ENCODE peak calls at places on chromosomes 3 and 15, in five cellular contexts. One of them, this sample, is unnamed.

GRCh38 chr3:126956866-126957650 is 25.9 kb upstream of the PLXNA1 start:
- DNase-seq in A549: no peak
- DNase-seq in type B pancreatic cell: no peak
- DNase-seq in PC-3: no peak
- DNase-seq in brain microvascular endothelial cell: no peak
- DNase-seq in this sample: no peak

GRCh38 chr3:4043867-4044575 is 244.8 kb downstream of the LRRN1 start:
- DNase-seq in A549: no peak
- DNase-seq in type B pancreatic cell: no peak
- DNase-seq in PC-3: no peak
- DNase-seq in brain microvascular endothelial cell: no peak
- DNase-seq in this sample: no peak

GRCh38 chr3:49533786-49534519 is 20.3 kb upstream of the BSN start:
- DNase-seq in A549: no peak
- DNase-seq in type B pancreatic cell: no peak
- DNase-seq in PC-3: no peak
- DNase-seq in brain microvascular endothelial cell: no peak
- DNase-seq in this sample: no peak

GRCh38 chr3:8523041-8523440 is 21.4 kb downstream of the LMCD1 start:
- DNase-seq in A549: no peak
- DNase-seq in type B pancreatic cell: no peak
- DNase-seq in PC-3: no peak
- DNase-seq in brain microvascular endothelial cell: no peak
- DNase-seq in this sample: no peak

GRCh38 chr15:33215941-33216872 is 21.7 kb upstream of the FMN1 start:
- DNase-seq in A549: peak
- DNase-seq in type B pancreatic cell: no peak
- DNase-seq in PC-3: peak
- DNase-seq in brain microvascular endothelial cell: peak
- DNase-seq in this sample: no peak

GRCh38 chr3:197024881-197025735 is 4.5 kb downstream of the MELTF start:
- DNase-seq in A549: no peak
- DNase-seq in type B pancreatic cell: no peak
- DNase-seq in PC-3: no peak
- DNase-seq in brain microvascular endothelial cell: no peak
- DNase-seq in this sample: no peak

GRCh38 chr3:154018100-154018696 is 103.0 kb upstream of the ARHGEF26 start:
- DNase-seq in A549: peak
- DNase-seq in type B pancreatic cell: no peak
- DNase-seq in PC-3: peak
- DNase-seq in brain microvascular endothelial cell: peak
- DNase-seq in this sample: no peak

GRCh38 chr15:80978685-80979084 is 10.9 kb downstream of the MESD start:
- DNase-seq in A549: no peak
- DNase-seq in type B pancreatic cell: no peak
- DNase-seq in PC-3: peak
- DNase-seq in brain microvascular endothelial cell: no peak
- DNase-seq in this sample: no peak

GRCh38 chr3:159252772-159253384 is 451.0 kb downstream of the MFSD1 start:
- DNase-seq in A549: peak
- DNase-seq in type B pancreatic cell: no peak
- DNase-seq in PC-3: peak
- DNase-seq in brain microvascular endothelial cell: peak
- DNase-seq in this sample: no peak

GRCh38 chr3:181721369-181721768 is 9.6 kb downstream of the SOX2 start:
- DNase-seq in A549: no peak
- DNase-seq in type B pancreatic cell: no peak
- DNase-seq in PC-3: no peak
- DNase-seq in brain microvascular endothelial cell: no peak
- DNase-seq in this sample: no peak

GRCh38 chr15:69346112-69346511 is 47.4 kb downstream of the PAQR5 start:
- DNase-seq in A549: no peak
- DNase-seq in type B pancreatic cell: no peak
- DNase-seq in PC-3: peak
- DNase-seq in brain microvascular endothelial cell: peak
- DNase-seq in this sample: no peak

GRCh38 chr3:193711165-193711485 is 118.1 kb downstream of the OPA1 start:
- DNase-seq in A549: no peak
- DNase-seq in type B pancreatic cell: no peak
- DNase-seq in PC-3: no peak
- DNase-seq in brain microvascular endothelial cell: no peak
- DNase-seq in this sample: no peak

GRCh38 chr15:24752354-24752753 is 76.8 kb downstream of the NPAP1 start:
- DNase-seq in A549: no peak
- DNase-seq in type B pancreatic cell: no peak
- DNase-seq in PC-3: no peak
- DNase-seq in brain microvascular endothelial cell: no peak
- DNase-seq in this sample: no peak

GRCh38 chr15:79972861-79973260 is 1.9 kb upstream of the BCL2A1 start:
- DNase-seq in A549: no peak
- DNase-seq in type B pancreatic cell: no peak
- DNase-seq in PC-3: no peak
- DNase-seq in brain microvascular endothelial cell: no peak
- DNase-seq in this sample: no peak

GRCh38 chr3:117651271-117651670 is 941.7 kb downstream of the TUSC7 start:
- DNase-seq in A549: no peak
- DNase-seq in type B pancreatic cell: no peak
- DNase-seq in PC-3: no peak
- DNase-seq in brain microvascular endothelial cell: no peak
- DNase-seq in this sample: no peak

GRCh38 chr3:150251654-150252053 is 156.4 kb upstream of the TSC22D2 start:
- DNase-seq in A549: no peak
- DNase-seq in type B pancreatic cell: no peak
- DNase-seq in PC-3: peak
- DNase-seq in brain microvascular endothelial cell: peak
- DNase-seq in this sample: no peak

GRCh38 chr3:43155464-43156121 is 49.7 kb upstream of the POMGNT2 start:
- DNase-seq in A549: peak
- DNase-seq in type B pancreatic cell: no peak
- DNase-seq in PC-3: peak
- DNase-seq in brain microvascular endothelial cell: peak
- DNase-seq in this sample: no peak

GRCh38 chr3:43152649-43153048 is 46.8 kb upstream of the POMGNT2 start:
- DNase-seq in A549: no peak
- DNase-seq in type B pancreatic cell: no peak
- DNase-seq in PC-3: no peak
- DNase-seq in brain microvascular endothelial cell: no peak
- DNase-seq in this sample: no peak

GRCh38 chr3:43156812-43157455 is 51.1 kb upstream of the POMGNT2 start:
- DNase-seq in A549: no peak
- DNase-seq in type B pancreatic cell: no peak
- DNase-seq in PC-3: no peak
- DNase-seq in brain microvascular endothelial cell: no peak
- DNase-seq in this sample: no peak

GRCh38 chr3:43155016-43155415 is 49.1 kb upstream of the POMGNT2 start:
- DNase-seq in A549: no peak
- DNase-seq in type B pancreatic cell: no peak
- DNase-seq in PC-3: no peak
- DNase-seq in brain microvascular endothelial cell: no peak
- DNase-seq in this sample: no peak

GRCh38 chr3:43153189-43154083 is 47.6 kb upstream of the POMGNT2 start:
- DNase-seq in A549: no peak
- DNase-seq in type B pancreatic cell: no peak
- DNase-seq in PC-3: no peak
- DNase-seq in brain microvascular endothelial cell: no peak
- DNase-seq in this sample: no peak
- TF ChIP-seq CTCF in A549: no peak
- TF ChIP-seq CTCF in type B pancreatic cell: peak
- TF ChIP-seq CTCF in PC-3: no peak
- TF ChIP-seq CTCF in brain microvascular endothelial cell: no peak
- TF ChIP-seq CTCF in this sample: no peak

GRCh38 chr3:191399918-191400317 is 61.0 kb upstream of the PYDC2 start:
- DNase-seq in A549: no peak
- DNase-seq in type B pancreatic cell: no peak
- DNase-seq in PC-3: no peak
- DNase-seq in brain microvascular endothelial cell: no peak
- DNase-seq in this sample: no peak

GRCh38 chr3:191397771-191398170 is 63.2 kb upstream of the PYDC2 start:
- DNase-seq in A549: no peak
- DNase-seq in type B pancreatic cell: no peak
- DNase-seq in PC-3: no peak
- DNase-seq in brain microvascular endothelial cell: peak
- DNase-seq in this sample: no peak

DNA sequence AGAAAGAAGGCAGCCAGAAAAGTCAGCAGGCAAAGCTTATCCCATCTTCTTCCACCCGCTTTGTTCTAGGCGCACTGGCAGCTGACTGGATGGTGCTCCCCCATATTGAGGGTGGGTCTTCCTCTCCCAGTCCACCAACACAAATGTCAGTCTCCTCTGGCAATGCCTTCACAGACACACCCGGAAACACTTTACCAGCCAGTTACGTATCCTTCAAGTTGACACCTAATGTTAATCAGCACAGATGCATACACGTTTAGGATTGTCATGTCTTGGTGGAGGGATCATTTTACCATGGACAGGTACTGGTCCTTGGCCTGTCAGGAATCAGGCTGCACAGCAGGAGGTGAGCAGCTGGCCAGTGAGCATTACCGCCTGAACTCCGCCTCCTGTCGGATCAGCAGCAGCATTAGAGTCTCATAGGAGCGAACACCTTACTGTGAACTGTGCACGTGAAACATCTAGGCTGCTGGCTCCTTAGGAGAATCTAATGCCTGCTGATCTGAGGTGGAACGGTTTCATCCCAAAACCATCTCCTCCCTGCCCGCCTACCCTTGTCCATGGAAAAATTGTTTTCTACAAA is 59.1 kb upstream of the PYDC2 start:
- DNase-seq in A549: no peak
- DNase-seq in type B pancreatic cell: no peak
- DNase-seq in PC-3: no peak
- DNase-seq in brain microvascular endothelial cell: no peak
- DNase-seq in this sample: no peak
- TF ChIP-seq CTCF in A549: no peak
- TF ChIP-seq CTCF in type B pancreatic cell: no peak
- TF ChIP-seq CTCF in PC-3: no peak
- TF ChIP-seq CTCF in brain microvascular endothelial cell: no peak
- TF ChIP-seq CTCF in this sample: no peak

DNA sequence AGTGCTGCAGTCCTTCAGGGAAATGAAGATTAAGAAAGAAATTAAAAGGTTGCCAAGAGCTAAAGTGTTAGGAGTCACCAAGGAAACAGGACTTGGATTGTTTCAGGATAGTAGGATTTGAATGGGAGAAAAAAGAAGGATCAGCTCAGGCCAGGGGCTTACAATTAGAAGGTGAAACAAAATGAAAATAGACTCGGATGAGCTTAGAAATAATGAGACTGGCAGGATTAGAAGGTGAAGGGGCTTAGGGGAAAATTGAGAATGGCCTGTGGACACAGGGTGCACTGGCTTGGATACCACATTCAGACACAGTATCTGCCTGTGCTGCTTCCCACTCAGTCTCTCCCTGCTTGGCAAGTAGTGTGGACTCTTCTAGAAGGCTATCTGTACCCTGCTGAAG is 206.1 kb upstream of the ATP10A start:
- DNase-seq in A549: no peak
- DNase-seq in type B pancreatic cell: no peak
- DNase-seq in PC-3: no peak
- DNase-seq in brain microvascular endothelial cell: no peak
- DNase-seq in this sample: no peak
- TF ChIP-seq CTCF in A549: no peak
- TF ChIP-seq CTCF in type B pancreatic cell: no peak
- TF ChIP-seq CTCF in PC-3: no peak
- TF ChIP-seq CTCF in brain microvascular endothelial cell: no peak
- TF ChIP-seq CTCF in this sample: no peak

GRCh38 chr15:92683511-92683834 is 27.9 kb upstream of the FAM174B start:
- DNase-seq in A549: peak
- DNase-seq in type B pancreatic cell: no peak
- DNase-seq in PC-3: peak
- DNase-seq in brain microvascular endothelial cell: peak
- DNase-seq in this sample: no peak
- TF ChIP-seq CTCF in A549: peak
- TF ChIP-seq CTCF in type B pancreatic cell: peak
- TF ChIP-seq CTCF in PC-3: peak
- TF ChIP-seq CTCF in brain microvascular endothelial cell: peak
- TF ChIP-seq CTCF in this sample: no peak

DNA sequence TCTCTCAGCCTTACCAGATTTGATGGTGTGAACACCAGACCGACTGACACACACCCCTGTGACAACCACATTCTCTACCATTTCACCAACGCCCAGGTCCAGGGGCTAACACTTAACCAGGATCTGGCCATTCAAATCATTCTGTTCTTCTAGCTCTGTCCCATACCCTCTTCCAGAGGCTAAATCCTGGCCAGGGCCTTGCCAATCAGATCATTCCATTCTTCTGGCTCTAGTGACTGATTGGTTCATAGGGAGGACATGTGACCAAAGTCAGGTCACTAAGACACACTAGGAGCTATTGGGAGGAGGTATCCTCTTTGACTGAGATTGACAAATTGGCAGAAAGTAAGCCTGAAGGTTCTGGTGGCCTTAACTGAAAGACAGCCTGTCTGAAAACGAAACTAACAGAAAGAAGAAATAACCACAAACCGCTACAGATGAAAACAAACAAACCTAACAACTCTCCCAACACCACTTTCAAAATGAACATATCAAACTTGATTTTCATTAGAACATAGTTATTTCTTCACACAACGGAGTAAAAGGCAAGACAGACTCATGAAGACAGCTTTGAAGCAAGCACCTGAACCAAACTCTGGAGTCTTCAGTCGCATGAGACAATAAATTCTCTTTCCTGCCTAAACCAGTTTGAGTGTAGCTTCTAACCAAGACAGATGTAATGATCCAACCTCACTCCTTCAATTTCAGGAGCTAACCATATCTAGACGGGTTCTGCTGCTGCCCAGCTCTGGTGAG is 68.5 kb downstream of the TRANK1 start:
- DNase-seq in A549: no peak
- DNase-seq in type B pancreatic cell: no peak
- DNase-seq in PC-3: no peak
- DNase-seq in brain microvascular endothelial cell: no peak
- DNase-seq in this sample: no peak
- TF ChIP-seq CTCF in A549: no peak
- TF ChIP-seq CTCF in type B pancreatic cell: no peak
- TF ChIP-seq CTCF in PC-3: no peak
- TF ChIP-seq CTCF in brain microvascular endothelial cell: no peak
- TF ChIP-seq CTCF in this sample: no peak